ENCODE peak calls at places on chromosomes 7 and 10, in nine cellular contexts. A is left ventricle myocardium inferior, J is transverse colon, B is activated T-cell treated with anti-CD3 and anti-CD28 coated beads for 4 hours, Q is A549, E is cardiac muscle cell, V is Right ventricle myocardium superior, F is progenitor cell of endocrine pancreas, P is adrenal gland. Y is an unnamed sample.

GRCh38 chr10:102627141-102627445 is 17.2 kb upstream of the TRIM8 start:
- DNase-seq in E (no peak), J (no peak), A (no peak), P (no peak), F (no peak), V (no peak), Q (no peak), B (no peak), Y (no peak)

GRCh38 chr7:43585521-43585920 is 2.6 kb downstream of the STK17A start:
- DNase-seq in B (no peak), J (no peak), P (no peak), F (no peak), V (no peak), A (no peak), Q (no peak), E (peak; percentile 90), Y (peak; percentile 59)

GRCh38 chr7:17706734-17707133 is 233.6 kb downstream of the SNX13 start:
- DNase-seq in E (peak; percentile 85), J (peak; percentile 16), A (no peak), V (no peak), P (peak; percentile 54), B (no peak), Q (peak; percentile 49), F (peak; percentile 22), Y (peak; percentile 45)

GRCh38 chr10:121942749-121943148 is 14.9 kb upstream of the ATE1 start:
- DNase-seq in A (no peak), J (no peak), Q (no peak), E (peak; percentile 94), B (no peak), V (no peak), P (no peak), F (no peak), Y (peak; percentile 32)

GRCh38 chr10:5117021-5117420 is 22.8 kb downstream of the AKR1C3 start:
- DNase-seq in B (no peak), V (no peak), J (no peak), Q (no peak), E (no peak), P (no peak), A (no peak), F (no peak), Y (no peak)

GRCh38 chr7:92246363-92247101 is 758 bp downstream of the ANKIB1 start:
- DNase-seq in A (no peak), Q (peak; percentile 33), B (peak; percentile 5), P (peak; percentile 22), E (peak; percentile 29), V (no peak), F (peak; percentile 14), J (peak; percentile 15), Y (peak; percentile 24)

GRCh38 chr10:12195281-12195602 is 449 bp downstream of the NUDT5 start:
- DNase-seq in B (no peak), A (no peak), F (no peak), Q (no peak), V (no peak), P (no peak), J (no peak), E (no peak), Y (no peak)

GRCh38 chr7:1898628-1899185 is 228.6 kb downstream of the ELFN1 start:
- DNase-seq in F (no peak), E (no peak), B (no peak), J (no peak), A (no peak), V (peak; percentile 48), P (no peak), Q (no peak), Y (no peak)